ENCODE peak calls at places on chromosomes 5 and 9, in seven cellular contexts. One of them, this sample, is unnamed.

GRCh38 chr9:72203205-72203803 is 54.1 kb downstream of the GDA start:
- DNase-seq in WTC11: peak
- DNase-seq in foreskin fibroblast: peak
- DNase-seq in GM23338: peak
- DNase-seq in progenitor cell of endocrine pancreas: no peak
- DNase-seq in ovary: no peak
- DNase-seq in lower leg skin: no peak
- DNase-seq in this sample: no peak

GRCh38 chr9:110655723-110656641 is 12.6 kb upstream of the MUSK start:
- DNase-seq in WTC11: no peak
- DNase-seq in foreskin fibroblast: peak
- DNase-seq in GM23338: no peak
- DNase-seq in progenitor cell of endocrine pancreas: no peak
- DNase-seq in ovary: peak
- DNase-seq in lower leg skin: peak
- DNase-seq in this sample: no peak

GRCh38 chr9:130329061-130329460 is 63.5 kb downstream of the HMCN2 start:
- DNase-seq in WTC11: no peak
- DNase-seq in foreskin fibroblast: no peak
- DNase-seq in GM23338: no peak
- DNase-seq in progenitor cell of endocrine pancreas: no peak
- DNase-seq in ovary: no peak
- DNase-seq in lower leg skin: no peak
- DNase-seq in this sample: no peak

GRCh38 chr9:93895535-93895934 is 59.6 kb downstream of the BARX1 start:
- DNase-seq in WTC11: no peak
- DNase-seq in foreskin fibroblast: no peak
- DNase-seq in GM23338: no peak
- DNase-seq in progenitor cell of endocrine pancreas: peak
- DNase-seq in ovary: no peak
- DNase-seq in lower leg skin: no peak
- DNase-seq in this sample: no peak

GRCh38 chr9:94002316-94003140 is 47.4 kb upstream of the BARX1 start:
- DNase-seq in WTC11: peak
- DNase-seq in foreskin fibroblast: peak
- DNase-seq in GM23338: peak
- DNase-seq in progenitor cell of endocrine pancreas: peak
- DNase-seq in ovary: no peak
- DNase-seq in lower leg skin: no peak
- DNase-seq in this sample: no peak

GRCh38 chr5:108094808-108095207 is 287.1 kb downstream of the FBXL17 start:
- DNase-seq in WTC11: no peak
- DNase-seq in foreskin fibroblast: no peak
- DNase-seq in GM23338: no peak
- DNase-seq in progenitor cell of endocrine pancreas: no peak
- DNase-seq in ovary: no peak
- DNase-seq in lower leg skin: no peak
- DNase-seq in this sample: no peak

GRCh38 chr9:89955626-89956025 is 350.8 kb downstream of the GADD45G start:
- DNase-seq in WTC11: no peak
- DNase-seq in foreskin fibroblast: no peak
- DNase-seq in GM23338: no peak
- DNase-seq in progenitor cell of endocrine pancreas: no peak
- DNase-seq in ovary: no peak
- DNase-seq in lower leg skin: no peak
- DNase-seq in this sample: no peak

GRCh38 chr9:33446507-33447403 is 638 bp downstream of the AQP3 start:
- DNase-seq in WTC11: no peak
- DNase-seq in foreskin fibroblast: peak
- DNase-seq in GM23338: no peak
- DNase-seq in progenitor cell of endocrine pancreas: no peak
- DNase-seq in ovary: peak
- DNase-seq in lower leg skin: no peak
- DNase-seq in this sample: no peak

GRCh38 chr9:35658894-35659220 is 765 bp downstream of the CCDC107 start:
- DNase-seq in WTC11: no peak
- DNase-seq in foreskin fibroblast: peak
- DNase-seq in GM23338: no peak
- DNase-seq in progenitor cell of endocrine pancreas: no peak
- DNase-seq in ovary: no peak
- DNase-seq in lower leg skin: no peak
- DNase-seq in this sample: no peak

GRCh38 chr9:105296445-105296844 is 52.0 kb downstream of the SLC44A1 start:
- DNase-seq in WTC11: no peak
- DNase-seq in foreskin fibroblast: no peak
- DNase-seq in GM23338: no peak
- DNase-seq in progenitor cell of endocrine pancreas: no peak
- DNase-seq in ovary: no peak
- DNase-seq in lower leg skin: no peak
- DNase-seq in this sample: no peak

GRCh38 chr5:180140627-180141006 is 68.4 kb downstream of the RASGEF1C start:
- DNase-seq in WTC11: no peak
- DNase-seq in foreskin fibroblast: no peak
- DNase-seq in GM23338: no peak
- DNase-seq in progenitor cell of endocrine pancreas: no peak
- DNase-seq in ovary: no peak
- DNase-seq in lower leg skin: peak
- DNase-seq in this sample: peak

GRCh38 chr5:17012289-17012688 is 76.2 kb upstream of the MYO10 start:
- DNase-seq in WTC11: no peak
- DNase-seq in foreskin fibroblast: peak
- DNase-seq in GM23338: no peak
- DNase-seq in progenitor cell of endocrine pancreas: no peak
- DNase-seq in ovary: no peak
- DNase-seq in lower leg skin: no peak
- DNase-seq in this sample: no peak

GRCh38 chr5:66247176-66247960 is 103.3 kb downstream of the SREK1 start:
- DNase-seq in WTC11: no peak
- DNase-seq in foreskin fibroblast: peak
- DNase-seq in GM23338: no peak
- DNase-seq in progenitor cell of endocrine pancreas: no peak
- DNase-seq in ovary: no peak
- DNase-seq in lower leg skin: no peak
- DNase-seq in this sample: no peak

GRCh38 chr9:135961811-135962695 is 880 bp upstream of the UBAC1 start:
- DNase-seq in WTC11: no peak
- DNase-seq in foreskin fibroblast: no peak
- DNase-seq in GM23338: no peak
- DNase-seq in progenitor cell of endocrine pancreas: no peak
- DNase-seq in ovary: no peak
- DNase-seq in lower leg skin: no peak
- DNase-seq in this sample: no peak

GRCh38 chr5:88518131-88519016 is 249.7 kb upstream of the TMEM161B start:
- DNase-seq in WTC11: no peak
- DNase-seq in foreskin fibroblast: no peak
- DNase-seq in GM23338: no peak
- DNase-seq in progenitor cell of endocrine pancreas: no peak
- DNase-seq in ovary: no peak
- DNase-seq in lower leg skin: no peak
- DNase-seq in this sample: no peak

GRCh38 chr5:129046151-129046550 is 48.4 kb upstream of the ISOC1 start:
- DNase-seq in WTC11: no peak
- DNase-seq in foreskin fibroblast: peak
- DNase-seq in GM23338: no peak
- DNase-seq in progenitor cell of endocrine pancreas: no peak
- DNase-seq in ovary: no peak
- DNase-seq in lower leg skin: no peak
- DNase-seq in this sample: no peak

GRCh38 chr9:91883503-91883902 is 66.5 kb downstream of the ROR2 start:
- DNase-seq in WTC11: no peak
- DNase-seq in foreskin fibroblast: no peak
- DNase-seq in GM23338: no peak
- DNase-seq in progenitor cell of endocrine pancreas: no peak
- DNase-seq in ovary: no peak
- DNase-seq in lower leg skin: no peak
- DNase-seq in this sample: no peak

GRCh38 chr5:180116077-180116375 is 44.5 kb upstream of the RNF130 start:
- DNase-seq in WTC11: no peak
- DNase-seq in foreskin fibroblast: no peak
- DNase-seq in GM23338: no peak
- DNase-seq in progenitor cell of endocrine pancreas: no peak
- DNase-seq in ovary: no peak
- DNase-seq in lower leg skin: no peak
- DNase-seq in this sample: no peak

GRCh38 chr9:36922548-36922947 is 111.5 kb downstream of the PAX5 start:
- DNase-seq in WTC11: no peak
- DNase-seq in foreskin fibroblast: no peak
- DNase-seq in GM23338: no peak
- DNase-seq in progenitor cell of endocrine pancreas: no peak
- DNase-seq in ovary: no peak
- DNase-seq in lower leg skin: no peak
- DNase-seq in this sample: no peak

GRCh38 chr5:155434267-155434666 is 420.7 kb downstream of the KIF4B start:
- DNase-seq in WTC11: no peak
- DNase-seq in foreskin fibroblast: no peak
- DNase-seq in GM23338: no peak
- DNase-seq in progenitor cell of endocrine pancreas: no peak
- DNase-seq in ovary: no peak
- DNase-seq in lower leg skin: no peak
- DNase-seq in this sample: no peak

GRCh38 chr9:97386733-97387503 is 25.0 kb upstream of the TDRD7 start:
- DNase-seq in WTC11: peak
- DNase-seq in foreskin fibroblast: peak
- DNase-seq in GM23338: peak
- DNase-seq in progenitor cell of endocrine pancreas: peak
- DNase-seq in ovary: peak
- DNase-seq in lower leg skin: peak
- DNase-seq in this sample: peak

GRCh38 chr9:86246752-86247161 is 12.7 kb downstream of the C9orf153 start:
- DNase-seq in WTC11: peak
- DNase-seq in foreskin fibroblast: no peak
- DNase-seq in GM23338: peak
- DNase-seq in progenitor cell of endocrine pancreas: no peak
- DNase-seq in ovary: no peak
- DNase-seq in lower leg skin: no peak
- DNase-seq in this sample: no peak

GRCh38 chr9:134434896-134435506 is 108.7 kb downstream of the RXRA start:
- DNase-seq in WTC11: no peak
- DNase-seq in foreskin fibroblast: peak
- DNase-seq in GM23338: no peak
- DNase-seq in progenitor cell of endocrine pancreas: peak
- DNase-seq in ovary: peak
- DNase-seq in lower leg skin: peak
- DNase-seq in this sample: peak

GRCh38 chr5:35777358-35778087 is 79.2 kb upstream of the IL7R start:
- DNase-seq in WTC11: peak
- DNase-seq in foreskin fibroblast: peak
- DNase-seq in GM23338: peak
- DNase-seq in progenitor cell of endocrine pancreas: peak
- DNase-seq in ovary: peak
- DNase-seq in lower leg skin: peak
- DNase-seq in this sample: peak

GRCh38 chr5:35780236-35780635 is 76.5 kb upstream of the IL7R start:
- DNase-seq in WTC11: no peak
- DNase-seq in foreskin fibroblast: no peak
- DNase-seq in GM23338: no peak
- DNase-seq in progenitor cell of endocrine pancreas: no peak
- DNase-seq in ovary: no peak
- DNase-seq in lower leg skin: no peak
- DNase-seq in this sample: no peak

GRCh38 chr5:35778259-35778769 is 78.4 kb upstream of the IL7R start:
- DNase-seq in WTC11: no peak
- DNase-seq in foreskin fibroblast: no peak
- DNase-seq in GM23338: no peak
- DNase-seq in progenitor cell of endocrine pancreas: no peak
- DNase-seq in ovary: no peak
- DNase-seq in lower leg skin: no peak
- DNase-seq in this sample: no peak

GRCh38 chr5:35783551-35783950 is 73.1 kb upstream of the IL7R start:
- DNase-seq in WTC11: no peak
- DNase-seq in foreskin fibroblast: no peak
- DNase-seq in GM23338: no peak
- DNase-seq in progenitor cell of endocrine pancreas: no peak
- DNase-seq in ovary: no peak
- DNase-seq in lower leg skin: no peak
- DNase-seq in this sample: no peak

GRCh38 chr5:35781181-35781580 is 75.5 kb upstream of the IL7R start:
- DNase-seq in WTC11: no peak
- DNase-seq in foreskin fibroblast: no peak
- DNase-seq in GM23338: no peak
- DNase-seq in progenitor cell of endocrine pancreas: no peak
- DNase-seq in ovary: no peak
- DNase-seq in lower leg skin: no peak
- DNase-seq in this sample: no peak
- TF ChIP-seq CTCF in WTC11: no peak
- TF ChIP-seq CTCF in foreskin fibroblast: no peak
- TF ChIP-seq CTCF in GM23338: no peak
- TF ChIP-seq CTCF in progenitor cell of endocrine pancreas: no peak
- TF ChIP-seq CTCF in ovary: no peak
- TF ChIP-seq CTCF in lower leg skin: no peak
- TF ChIP-seq CTCF in this sample: no peak

GRCh38 chr9:126343271-126343700 is 16.7 kb downstream of the MVB12B start:
- DNase-seq in WTC11: no peak
- DNase-seq in foreskin fibroblast: no peak
- DNase-seq in GM23338: no peak
- DNase-seq in progenitor cell of endocrine pancreas: no peak
- DNase-seq in ovary: no peak
- DNase-seq in lower leg skin: no peak
- DNase-seq in this sample: no peak
- TF ChIP-seq CTCF in WTC11: no peak
- TF ChIP-seq CTCF in foreskin fibroblast: no peak
- TF ChIP-seq CTCF in GM23338: no peak
- TF ChIP-seq CTCF in progenitor cell of endocrine pancreas: no peak
- TF ChIP-seq CTCF in ovary: no peak
- TF ChIP-seq CTCF in lower leg skin: no peak
- TF ChIP-seq CTCF in this sample: peak

DNA sequence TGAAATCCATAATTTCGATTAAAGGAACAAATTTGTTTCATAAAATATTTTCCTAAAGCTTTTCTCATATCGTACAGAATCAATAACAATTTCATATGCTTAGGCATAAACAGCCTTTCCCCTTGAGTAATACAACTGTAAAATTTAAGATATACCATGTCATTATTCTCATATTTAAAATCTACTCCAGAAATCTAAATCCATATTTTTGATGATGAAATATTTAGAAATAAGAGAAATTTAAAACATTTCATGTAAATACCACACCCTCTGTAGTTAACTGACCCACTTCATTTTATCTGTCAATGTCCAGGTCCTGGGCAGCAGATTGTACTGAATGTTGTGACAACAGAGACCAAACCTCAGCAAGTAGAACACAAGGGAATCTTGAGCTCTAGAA is 5.1 kb downstream of the POC5 start:
- DNase-seq in WTC11: no peak
- DNase-seq in foreskin fibroblast: no peak
- DNase-seq in GM23338: no peak
- DNase-seq in progenitor cell of endocrine pancreas: no peak
- DNase-seq in ovary: no peak
- DNase-seq in lower leg skin: no peak
- DNase-seq in this sample: no peak
- TF ChIP-seq CTCF in WTC11: no peak
- TF ChIP-seq CTCF in foreskin fibroblast: no peak
- TF ChIP-seq CTCF in GM23338: no peak
- TF ChIP-seq CTCF in progenitor cell of endocrine pancreas: no peak
- TF ChIP-seq CTCF in ovary: no peak
- TF ChIP-seq CTCF in lower leg skin: no peak
- TF ChIP-seq CTCF in this sample: no peak

GRCh38 chr9:113410207-113411158 is at the start of the genes C9orf43 and POLE3:
- DNase-seq in WTC11: peak
- DNase-seq in foreskin fibroblast: peak
- DNase-seq in GM23338: peak
- DNase-seq in progenitor cell of endocrine pancreas: peak
- DNase-seq in ovary: peak
- DNase-seq in lower leg skin: peak
- DNase-seq in this sample: peak
- TF ChIP-seq CTCF in WTC11: no peak
- TF ChIP-seq CTCF in foreskin fibroblast: no peak
- TF ChIP-seq CTCF in GM23338: no peak
- TF ChIP-seq CTCF in progenitor cell of endocrine pancreas: no peak
- TF ChIP-seq CTCF in ovary: no peak
- TF ChIP-seq CTCF in lower leg skin: no peak
- TF ChIP-seq CTCF in this sample: no peak